ENCODE peak calls at places on chromosome 18, in eight cellular contexts. One of them, this sample, is unnamed.
A peak's percentile ranks its signal among the peaks of the same experiment; 100 is the strongest.

GRCh38 chr18:35376393-35376741 is 770 bp downstream of the ZNF396 start:
- DNase-seq in neural progenitor cell: peak; percentile 45
- DNase-seq in choroid plexus epithelial cell: no peak
- DNase-seq in left lung: peak; percentile 90
- DNase-seq in GM12865: peak; percentile 32
- DNase-seq in HL-60: peak; percentile 82
- DNase-seq in upper lobe of right lung: peak; percentile 73
- DNase-seq in right cardiac atrium: peak; percentile 73
- DNase-seq in this sample: peak; percentile 64

GRCh38 chr18:48545690-48546365 is 7.0 kb downstream of the CTIF start:
- DNase-seq in neural progenitor cell: peak; percentile 95
- DNase-seq in choroid plexus epithelial cell: peak; percentile 48
- DNase-seq in left lung: peak; percentile 75
- DNase-seq in GM12865: no peak
- DNase-seq in HL-60: peak; percentile 76
- DNase-seq in upper lobe of right lung: peak; percentile 26
- DNase-seq in right cardiac atrium: peak; percentile 80
- DNase-seq in this sample: peak; percentile 91

GRCh38 chr18:9724797-9725196 is 16.7 kb downstream of the RAB31 start:
- DNase-seq in neural progenitor cell: no peak
- DNase-seq in choroid plexus epithelial cell: no peak
- DNase-seq in left lung: no peak
- DNase-seq in GM12865: no peak
- DNase-seq in HL-60: no peak
- DNase-seq in upper lobe of right lung: no peak
- DNase-seq in right cardiac atrium: no peak
- DNase-seq in this sample: no peak

GRCh38 chr18:10936211-10937053 is 212.9 kb downstream of the PIEZO2 start:
- DNase-seq in neural progenitor cell: peak; percentile 17
- DNase-seq in choroid plexus epithelial cell: peak; percentile 42
- DNase-seq in left lung: no peak
- DNase-seq in GM12865: no peak
- DNase-seq in HL-60: no peak
- DNase-seq in upper lobe of right lung: no peak
- DNase-seq in right cardiac atrium: peak; percentile 63
- DNase-seq in this sample: no peak

GRCh38 chr18:25164837-25165791 is 186.9 kb downstream of the ZNF521 start:
- DNase-seq in neural progenitor cell: no peak
- DNase-seq in choroid plexus epithelial cell: peak; percentile 61
- DNase-seq in left lung: no peak
- DNase-seq in GM12865: peak; percentile 63
- DNase-seq in HL-60: no peak
- DNase-seq in upper lobe of right lung: no peak
- DNase-seq in right cardiac atrium: peak; percentile 49
- DNase-seq in this sample: no peak

GRCh38 chr18:74598350-74599001 is 806 bp downstream of the ZNF407 start:
- DNase-seq in neural progenitor cell: peak; percentile 76
- DNase-seq in choroid plexus epithelial cell: peak; percentile 62
- DNase-seq in left lung: peak; percentile 90
- DNase-seq in GM12865: peak; percentile 85
- DNase-seq in HL-60: peak; percentile 77
- DNase-seq in upper lobe of right lung: peak; percentile 88
- DNase-seq in right cardiac atrium: peak; percentile 83
- DNase-seq in this sample: peak; percentile 52

GRCh38 chr18:48922801-48923730 is 27.7 kb downstream of the SMAD7 start:
- DNase-seq in neural progenitor cell: peak; percentile 27
- DNase-seq in choroid plexus epithelial cell: peak; percentile 78
- DNase-seq in left lung: peak; percentile 90
- DNase-seq in GM12865: peak; percentile 32
- DNase-seq in HL-60: peak; percentile 83
- DNase-seq in upper lobe of right lung: peak; percentile 79
- DNase-seq in right cardiac atrium: peak; percentile 81
- DNase-seq in this sample: peak; percentile 41

GRCh38 chr18:10145523-10145922 is 231.7 kb downstream of the VAPA start:
- DNase-seq in neural progenitor cell: peak; percentile 58
- DNase-seq in choroid plexus epithelial cell: no peak
- DNase-seq in left lung: no peak
- DNase-seq in GM12865: no peak
- DNase-seq in HL-60: no peak
- DNase-seq in upper lobe of right lung: no peak
- DNase-seq in right cardiac atrium: no peak
- DNase-seq in this sample: no peak

GRCh38 chr18:79518028-79518682 is 122.4 kb downstream of the NFATC1 start:
- DNase-seq in neural progenitor cell: no peak
- DNase-seq in choroid plexus epithelial cell: no peak
- DNase-seq in left lung: no peak
- DNase-seq in GM12865: no peak
- DNase-seq in HL-60: no peak
- DNase-seq in upper lobe of right lung: peak; percentile 52
- DNase-seq in right cardiac atrium: peak; percentile 22
- DNase-seq in this sample: no peak

GRCh38 chr18:34131008-34131407 is 93.7 kb downstream of the NOL4 start:
- DNase-seq in neural progenitor cell: no peak
- DNase-seq in choroid plexus epithelial cell: no peak
- DNase-seq in left lung: no peak
- DNase-seq in GM12865: no peak
- DNase-seq in HL-60: no peak
- DNase-seq in upper lobe of right lung: no peak
- DNase-seq in right cardiac atrium: no peak
- DNase-seq in this sample: no peak

GRCh38 chr18:9094307-9095226 is 7.9 kb upstream of the NDUFV2 start:
- DNase-seq in neural progenitor cell: no peak
- DNase-seq in choroid plexus epithelial cell: peak; percentile 97
- DNase-seq in left lung: no peak
- DNase-seq in GM12865: peak; percentile 42
- DNase-seq in HL-60: no peak
- DNase-seq in upper lobe of right lung: no peak
- DNase-seq in right cardiac atrium: no peak
- DNase-seq in this sample: no peak

GRCh38 chr18:24786027-24786426 is 325.6 kb downstream of the HRH4 start:
- DNase-seq in neural progenitor cell: no peak
- DNase-seq in choroid plexus epithelial cell: no peak
- DNase-seq in left lung: no peak
- DNase-seq in GM12865: no peak
- DNase-seq in HL-60: no peak
- DNase-seq in upper lobe of right lung: no peak
- DNase-seq in right cardiac atrium: no peak
- DNase-seq in this sample: no peak

GRCh38 chr18:79496237-79496977 is 100.7 kb downstream of the NFATC1 start:
- DNase-seq in neural progenitor cell: no peak
- DNase-seq in choroid plexus epithelial cell: no peak
- DNase-seq in left lung: peak; percentile 72
- DNase-seq in GM12865: no peak
- DNase-seq in HL-60: no peak
- DNase-seq in upper lobe of right lung: peak; percentile 55
- DNase-seq in right cardiac atrium: peak; percentile 52
- DNase-seq in this sample: no peak

GRCh38 chr18:5894613-5895299 is 566 bp downstream of the TMEM200C start:
- DNase-seq in neural progenitor cell: peak; percentile 62
- DNase-seq in choroid plexus epithelial cell: no peak
- DNase-seq in left lung: peak; percentile 78
- DNase-seq in GM12865: no peak
- DNase-seq in HL-60: no peak
- DNase-seq in upper lobe of right lung: peak; percentile 63
- DNase-seq in right cardiac atrium: peak; percentile 48
- DNase-seq in this sample: peak; percentile 60

GRCh38 chr18:63290456-63291200 is 28.9 kb downstream of the BCL2 start:
- DNase-seq in neural progenitor cell: peak; percentile 40
- DNase-seq in choroid plexus epithelial cell: no peak
- DNase-seq in left lung: no peak
- DNase-seq in GM12865: no peak
- DNase-seq in HL-60: no peak
- DNase-seq in upper lobe of right lung: no peak
- DNase-seq in right cardiac atrium: no peak
- DNase-seq in this sample: peak; percentile 34

GRCh38 chr18:6022840-6023239 is 127.5 kb upstream of the TMEM200C start:
- DNase-seq in neural progenitor cell: peak; percentile 89
- DNase-seq in choroid plexus epithelial cell: peak; percentile 59
- DNase-seq in left lung: no peak
- DNase-seq in GM12865: no peak
- DNase-seq in HL-60: no peak
- DNase-seq in upper lobe of right lung: no peak
- DNase-seq in right cardiac atrium: no peak
- DNase-seq in this sample: peak; percentile 44

GRCh38 chr18:48902023-48902855 is 48.5 kb downstream of the SMAD7 start:
- DNase-seq in neural progenitor cell: no peak
- DNase-seq in choroid plexus epithelial cell: peak; percentile 95
- DNase-seq in left lung: peak; percentile 94
- DNase-seq in GM12865: no peak
- DNase-seq in HL-60: peak; percentile 46
- DNase-seq in upper lobe of right lung: peak; percentile 92
- DNase-seq in right cardiac atrium: peak; percentile 99
- DNase-seq in this sample: no peak

GRCh38 chr18:49514577-49514976 is 27.5 kb upstream of the C18orf32 start:
- DNase-seq in neural progenitor cell: no peak
- DNase-seq in choroid plexus epithelial cell: no peak
- DNase-seq in left lung: no peak
- DNase-seq in GM12865: no peak
- DNase-seq in HL-60: no peak
- DNase-seq in upper lobe of right lung: no peak
- DNase-seq in right cardiac atrium: no peak
- DNase-seq in this sample: no peak

GRCh38 chr18:63342206-63342605 is 22.6 kb upstream of the BCL2 start:
- DNase-seq in neural progenitor cell: peak; percentile 66
- DNase-seq in choroid plexus epithelial cell: peak; percentile 67
- DNase-seq in left lung: no peak
- DNase-seq in GM12865: peak; percentile 61
- DNase-seq in HL-60: peak; percentile 33
- DNase-seq in upper lobe of right lung: no peak
- DNase-seq in right cardiac atrium: peak; percentile 79
- DNase-seq in this sample: peak; percentile 69

GRCh38 chr18:75823376-75823950 is 396.0 kb upstream of the SMIM21 start:
- DNase-seq in neural progenitor cell: no peak
- DNase-seq in choroid plexus epithelial cell: no peak
- DNase-seq in left lung: no peak
- DNase-seq in GM12865: no peak
- DNase-seq in HL-60: no peak
- DNase-seq in upper lobe of right lung: no peak
- DNase-seq in right cardiac atrium: no peak
- DNase-seq in this sample: no peak

GRCh38 chr18:41577529-41577928 is 377.5 kb upstream of the PIK3C3 start:
- DNase-seq in neural progenitor cell: no peak
- DNase-seq in choroid plexus epithelial cell: no peak
- DNase-seq in left lung: no peak
- DNase-seq in GM12865: no peak
- DNase-seq in HL-60: no peak
- DNase-seq in upper lobe of right lung: no peak
- DNase-seq in right cardiac atrium: no peak
- DNase-seq in this sample: no peak

DNA sequence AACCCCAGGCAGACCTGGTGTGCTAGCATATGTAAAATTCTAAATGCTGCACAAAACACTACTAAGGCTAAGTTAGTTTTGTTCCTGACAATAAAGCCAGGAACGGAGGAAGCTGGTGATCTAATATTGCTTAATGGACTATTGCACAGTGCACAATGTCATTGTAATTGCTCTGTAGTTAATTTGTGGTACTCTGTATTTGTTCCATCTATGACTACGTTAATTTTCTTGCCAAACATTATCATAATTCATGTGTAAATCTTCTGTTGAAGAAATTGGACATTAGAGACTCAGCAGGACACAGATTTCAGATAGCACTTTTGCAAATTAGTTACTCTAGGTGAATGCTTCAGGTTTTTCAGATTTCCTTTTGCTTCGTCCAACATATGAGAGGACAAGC is 232.3 kb downstream of the RIT2 start:
- DNase-seq in neural progenitor cell: no peak
- DNase-seq in choroid plexus epithelial cell: no peak
- DNase-seq in left lung: no peak
- DNase-seq in GM12865: no peak
- DNase-seq in HL-60: no peak
- DNase-seq in upper lobe of right lung: no peak
- DNase-seq in right cardiac atrium: no peak
- DNase-seq in this sample: no peak
- H3K4me3 ChIP-seq in neural progenitor cell: no peak overlapping the region
- H3K4me3 ChIP-seq in choroid plexus epithelial cell: no peak overlapping the region
- H3K4me3 ChIP-seq in left lung: no peak overlapping the region
- H3K4me3 ChIP-seq in GM12865: no peak overlapping the region
- H3K4me3 ChIP-seq in HL-60: no peak overlapping the region
- H3K4me3 ChIP-seq in upper lobe of right lung: no peak overlapping the region
- H3K4me3 ChIP-seq in right cardiac atrium: no peak overlapping the region
- H3K4me3 ChIP-seq in this sample: no peak overlapping the region

DNA sequence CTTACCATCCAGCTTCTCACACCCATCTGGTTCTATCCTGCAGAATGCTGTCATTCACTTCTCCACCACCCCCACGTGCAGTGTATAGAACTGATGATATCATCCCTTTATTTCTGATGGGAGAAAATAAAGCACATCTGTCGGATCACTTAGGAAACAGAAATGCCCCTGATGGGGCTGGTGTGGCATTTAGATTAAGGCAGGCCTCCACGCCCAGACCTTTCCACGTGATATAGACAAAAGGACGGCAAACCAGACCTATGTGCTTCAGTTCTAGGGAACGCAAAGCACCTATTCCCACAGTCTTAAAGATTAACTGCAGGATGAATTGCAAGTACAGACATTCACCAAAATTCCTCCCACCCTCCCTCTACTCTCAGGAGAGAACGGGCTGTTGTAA is 27.6 kb upstream of the CABLES1 start:
- DNase-seq in neural progenitor cell: no peak
- DNase-seq in choroid plexus epithelial cell: no peak
- DNase-seq in left lung: no peak
- DNase-seq in GM12865: no peak
- DNase-seq in HL-60: no peak
- DNase-seq in upper lobe of right lung: no peak
- DNase-seq in right cardiac atrium: no peak
- DNase-seq in this sample: no peak
- H3K4me3 ChIP-seq in neural progenitor cell: no peak overlapping the region
- H3K4me3 ChIP-seq in choroid plexus epithelial cell: no peak overlapping the region
- H3K4me3 ChIP-seq in left lung: no peak overlapping the region
- H3K4me3 ChIP-seq in GM12865: no peak overlapping the region
- H3K4me3 ChIP-seq in HL-60: no peak overlapping the region
- H3K4me3 ChIP-seq in upper lobe of right lung: no peak overlapping the region
- H3K4me3 ChIP-seq in right cardiac atrium: no peak overlapping the region
- H3K4me3 ChIP-seq in this sample: no peak overlapping the region

DNA sequence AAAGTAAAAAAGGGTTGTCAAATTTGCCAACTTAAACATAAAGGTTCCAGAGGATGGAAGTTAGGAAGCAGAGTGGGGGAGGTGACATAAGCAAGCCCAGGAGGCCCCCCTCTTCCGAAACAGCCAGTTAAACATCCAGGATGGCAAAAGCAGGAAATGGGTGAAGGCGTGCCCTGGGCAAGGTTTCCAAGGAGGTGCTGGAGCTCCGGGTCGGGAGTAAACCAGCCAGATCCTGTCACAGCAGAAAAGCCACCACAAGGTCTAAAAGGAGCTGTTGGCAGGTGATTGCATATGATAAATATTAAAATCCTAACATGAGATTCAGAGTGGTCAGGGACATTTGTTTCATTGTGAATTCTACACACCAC is 572.2 kb upstream of the SALL3 start:
- DNase-seq in neural progenitor cell: no peak
- DNase-seq in choroid plexus epithelial cell: no peak
- DNase-seq in left lung: peak; percentile 50
- DNase-seq in GM12865: no peak
- DNase-seq in HL-60: no peak
- DNase-seq in upper lobe of right lung: no peak
- DNase-seq in right cardiac atrium: no peak
- DNase-seq in this sample: no peak
- H3K4me3 ChIP-seq in neural progenitor cell: no peak overlapping the region
- H3K4me3 ChIP-seq in choroid plexus epithelial cell: no peak overlapping the region
- H3K4me3 ChIP-seq in left lung: no peak overlapping the region
- H3K4me3 ChIP-seq in GM12865: no peak overlapping the region
- H3K4me3 ChIP-seq in HL-60: no peak overlapping the region
- H3K4me3 ChIP-seq in upper lobe of right lung: no peak overlapping the region
- H3K4me3 ChIP-seq in right cardiac atrium: no peak overlapping the region
- H3K4me3 ChIP-seq in this sample: no peak overlapping the region

GRCh38 chr18:44679912-44680270 is 797 bp upstream of the SETBP1 start:
- DNase-seq in neural progenitor cell: peak; percentile 81
- DNase-seq in choroid plexus epithelial cell: peak; percentile 47
- DNase-seq in left lung: peak; percentile 84
- DNase-seq in GM12865: peak; percentile 66
- DNase-seq in HL-60: no peak
- DNase-seq in upper lobe of right lung: peak; percentile 72
- DNase-seq in right cardiac atrium: peak; percentile 87
- DNase-seq in this sample: peak; percentile 72
- H3K4me3 ChIP-seq in neural progenitor cell: peak overlapping the region; percentile 96
- H3K4me3 ChIP-seq in choroid plexus epithelial cell: peak overlapping the region; percentile 72
- H3K4me3 ChIP-seq in left lung: peak overlapping the region; percentile 62
- H3K4me3 ChIP-seq in GM12865: peak overlapping the region; percentile 67
- H3K4me3 ChIP-seq in HL-60: peak overlapping the region; percentile 57
- H3K4me3 ChIP-seq in upper lobe of right lung: peak overlapping the region; percentile 82
- H3K4me3 ChIP-seq in right cardiac atrium: peak overlapping the region; percentile 92
- H3K4me3 ChIP-seq in this sample: peak overlapping the region; percentile 93

This sample was measured in GM23338.